ENCODE peak calls at places on chromosomes 6 and 20, in eight cellular contexts. X is cerebellum; E is stimulated activated CD8-positive, alpha-beta memory T cell treated with anti-CD3 and anti-CD28 coated beads, Interleukin-15, amount 100 ng/mL, for 4 hours; L is cardiac muscle cell; J is HCEC 1CT; O is left cardiac atrium; F is HT1080; G is HFFc6. S is an unnamed sample.

GRCh38 chr6:163313981-163314380 is 100.5 kb upstream of the QKI start:
- DNase-seq in X (no peak), E (no peak), L (no peak), J (no peak), O (no peak), F (no peak), G (no peak), S (no peak)

GRCh38 chr20:20273281-20273680 is 94.6 kb upstream of the INSM1 start:
- DNase-seq in X (no peak), E (no peak), L (no peak), J (no peak), O (no peak), F (no peak), G (no peak), S (no peak)

GRCh38 chr6:23414204-23414501 is 711.9 kb upstream of the NRSN1 start:
- DNase-seq in X (no peak), E (no peak), L (peak), J (peak), O (no peak), F (peak), G (no peak), S (no peak)

GRCh38 chr6:12804967-12805645 is 88.5 kb downstream of the PHACTR1 start:
- DNase-seq in X (no peak), E (no peak), L (peak), J (peak), O (no peak), F (peak), G (no peak), S (no peak)

GRCh38 chr20:46576774-46577395 is 26.4 kb upstream of the OCSTAMP start:
- DNase-seq in X (no peak), E (no peak), L (no peak), J (no peak), O (no peak), F (no peak), G (no peak), S (no peak)

GRCh38 chr6:45791181-45791580 is 224.5 kb downstream of the CLIC5 start:
- DNase-seq in X (no peak), E (no peak), L (peak), J (peak), O (no peak), F (no peak), G (peak), S (no peak)

GRCh38 chr20:46269372-46269771 is 38.9 kb downstream of the CDH22 start:
- DNase-seq in X (no peak), E (no peak), L (no peak), J (no peak), O (no peak), F (no peak), G (no peak), S (no peak)

GRCh38 chr6:100138346-100139022 is 144.5 kb upstream of the MCHR2 start:
- DNase-seq in X (no peak), E (no peak), L (no peak), J (no peak), O (no peak), F (no peak), G (no peak), S (no peak)

GRCh38 chr6:10080561-10080960 is 334.3 kb downstream of the TFAP2A start:
- DNase-seq in X (no peak), E (no peak), L (no peak), J (no peak), O (no peak), F (no peak), G (no peak), S (no peak)

GRCh38 chr6:82951389-82951788 is 114.3 kb downstream of the UBE3D start:
- DNase-seq in X (no peak), E (no peak), L (no peak), J (peak), O (no peak), F (peak), G (peak), S (no peak)

GRCh38 chr20:7272512-7272911 is 505.0 kb downstream of the BMP2 start:
- DNase-seq in X (no peak), E (no peak), L (no peak), J (no peak), O (no peak), F (no peak), G (no peak), S (no peak)

GRCh38 chr6:21438986-21439352 is 154.6 kb upstream of the SOX4 start:
- DNase-seq in X (no peak), E (no peak), L (peak), J (peak), O (no peak), F (peak), G (no peak), S (no peak)

GRCh38 chr6:112044856-112045255 is 9.0 kb upstream of the CCN6 start:
- DNase-seq in X (no peak), E (no peak), L (peak), J (peak), O (no peak), F (no peak), G (peak), S (no peak)

GRCh38 chr6:131733376-131734016 is 22.7 kb upstream of the CTAGE9 start:
- DNase-seq in X (no peak), E (no peak), L (peak), J (no peak), O (no peak), F (peak), G (peak), S (no peak)

GRCh38 chr20:25252686-25253421 is 5.0 kb downstream of the PYGB start:
- DNase-seq in X (no peak), E (no peak), L (no peak), J (no peak), O (no peak), F (no peak), G (no peak), S (no peak)

GRCh38 chr6:150334790-150335783 is 33.7 kb upstream of the IYD start:
- DNase-seq in X (peak), E (no peak), L (peak), J (no peak), O (peak), F (peak), G (peak), S (no peak)

GRCh38 chr6:110513001-110513400 is 36.6 kb upstream of the SLC22A16 start:
- DNase-seq in X (no peak), E (no peak), L (peak), J (peak), O (no peak), F (no peak), G (no peak), S (no peak)

GRCh38 chr6:1871936-1872335 is 262.2 kb downstream of the FOXC1 start:
- DNase-seq in X (no peak), E (no peak), L (no peak), J (no peak), O (peak), F (no peak), G (no peak), S (peak)

GRCh38 chr6:56890683-56891429 is 64.1 kb upstream of the BEND6 start:
- DNase-seq in X (no peak), E (no peak), L (peak), J (peak), O (no peak), F (peak), G (peak), S (no peak)

GRCh38 chr6:7201732-7202541 is 94.2 kb downstream of the RREB1 start:
- DNase-seq in X (no peak), E (no peak), L (no peak), J (no peak), O (peak), F (no peak), G (no peak), S (no peak)

GRCh38 chr6:29943053-29943966 is 978 bp downstream of the HLA-A start:
- DNase-seq in X (no peak), E (no peak), L (no peak), J (no peak), O (no peak), F (no peak), G (no peak), S (peak)

GRCh38 chr6:42507901-42508300 is 55.9 kb upstream of the UBR2 start:
- DNase-seq in X (no peak), E (no peak), L (no peak), J (peak), O (no peak), F (no peak), G (peak), S (no peak)

GRCh38 chr6:154593122-154593521 is 82.6 kb upstream of the CNKSR3 start:
- DNase-seq in X (no peak), E (no peak), L (no peak), J (no peak), O (peak), F (no peak), G (no peak), S (no peak)

GRCh38 chr6:46390153-46390876 is 100.9 kb downstream of the RCAN2 start:
- DNase-seq in X (no peak), E (no peak), L (no peak), J (no peak), O (no peak), F (no peak), G (no peak), S (no peak)

GRCh38 chr6:160733045-160733646 is 31.1 kb downstream of the PLG start:
- DNase-seq in X (peak), E (no peak), L (peak), J (peak), O (peak), F (peak), G (peak), S (peak)

GRCh38 chr6:33292996-33293682 is 3.7 kb downstream of the PFDN6 start:
- DNase-seq in X (no peak), E (no peak), L (no peak), J (no peak), O (no peak), F (no peak), G (no peak), S (no peak)

GRCh38 chr6:163641706-163642105 is 227.2 kb downstream of the QKI start:
- DNase-seq in X (no peak), E (no peak), L (no peak), J (no peak), O (no peak), F (no peak), G (no peak), S (no peak)

GRCh38 chr20:46010491-46011405 is 2.0 kb downstream of the MMP9 start:
- DNase-seq in X (no peak), E (no peak), L (no peak), J (no peak), O (no peak), F (no peak), G (no peak), S (no peak)

GRCh38 chr6:29810371-29810770 is 17.3 kb upstream of the HLA-G start:
- DNase-seq in X (no peak), E (no peak), L (no peak), J (no peak), O (no peak), F (no peak), G (no peak), S (no peak)

GRCh38 chr20:25285091-25285647 is 37.3 kb downstream of the PYGB start:
- DNase-seq in X (no peak), E (no peak), L (no peak), J (no peak), O (peak), F (no peak), G (no peak), S (peak)

S was measured in ovary.